ENCODE peak calls at places on chromosomes 2 and 18, in eight cellular contexts. D is WTC11, G is GM06990, F is AG04450, V is dorsolateral prefrontal cortex, Y is nephron progenitor cell, B is IMR-90, S is progenitor cell of endocrine pancreas. U is an unnamed sample.

GRCh38 chr2:164314148-164314547 is 307.1 kb downstream of the GRB14 start:
- DNase-seq in D (no peak), G (no peak), F (no peak), V (no peak), Y (no peak), B (no peak), S (no peak), U (no peak)

GRCh38 chr2:126644630-126645191 is 11.2 kb upstream of the GYPC start:
- DNase-seq in D (no peak), G (no peak), F (no peak), V (no peak), Y (no peak), B (no peak), S (no peak), U (no peak)

GRCh38 chr2:120910956-120911951 is 175.6 kb downstream of the GLI2 start:
- DNase-seq in D (peak; percentile 24), G (no peak), F (no peak), V (no peak), Y (no peak), B (peak; percentile 45), S (no peak), U (peak; percentile 30)

GRCh38 chr2:231452799-231453508 is 11.3 kb downstream of the NCL start:
- DNase-seq in D (no peak), G (no peak), F (no peak), V (no peak), Y (no peak), B (no peak), S (no peak), U (no peak)

GRCh38 chr2:107553534-107553933 is 273.2 kb upstream of the RGPD4 start:
- DNase-seq in D (no peak), G (no peak), F (no peak), V (no peak), Y (no peak), B (no peak), S (no peak), U (no peak)

GRCh38 chr2:101479328-101479727 is 4.4 kb upstream of the RFX8 start:
- DNase-seq in D (no peak), G (no peak), F (no peak), V (no peak), Y (no peak), B (peak; percentile 18), S (no peak), U (no peak)

GRCh38 chr2:170817247-170817998 is 736 bp downstream of the GAD1 start:
- DNase-seq in D (peak; percentile 46), G (peak; percentile 57), F (no peak), V (no peak), Y (peak; percentile 59), B (peak; percentile 5), S (no peak), U (peak; percentile 35)

GRCh38 chr2:28684142-28684858 is 67.3 kb upstream of the PPP1CB start:
- DNase-seq in D (no peak), G (no peak), F (no peak), V (no peak), Y (no peak), B (no peak), S (no peak), U (no peak)

GRCh38 chr18:49168970-49169619 is 218.3 kb upstream of the SMAD7 start:
- DNase-seq in D (no peak), G (peak; percentile 31), F (no peak), V (no peak), Y (no peak), B (no peak), S (no peak), U (peak; percentile 22)

GRCh38 chr18:25351773-25352628 is at the start of gene ZNF521:
- DNase-seq in D (peak; percentile 79), G (peak; percentile 73), F (peak; percentile 59), V (peak; percentile 82), Y (peak; percentile 89), B (peak; percentile 92), S (peak; percentile 69), U (peak; percentile 69)
- TF ChIP-seq CTCF in D (no peak), G (no peak), F (peak; percentile 49), V (no peak), Y (no peak), B (peak; percentile 49), S (peak; percentile 33), U (no peak)

GRCh38 chr18:62324917-62325805 is at the start of gene TNFRSF11A:
- DNase-seq in D (peak; percentile 75), G (peak; percentile 62), F (no peak), V (no peak), Y (peak; percentile 70), B (no peak), S (peak; percentile 51), U (peak; percentile 88)
- TF ChIP-seq CTCF in D (peak; percentile 43), G (peak; percentile 2), F (no peak), V (no peak), Y (peak; percentile 29), B (no peak), S (peak; percentile 62), U (peak; percentile 54)

DNA sequence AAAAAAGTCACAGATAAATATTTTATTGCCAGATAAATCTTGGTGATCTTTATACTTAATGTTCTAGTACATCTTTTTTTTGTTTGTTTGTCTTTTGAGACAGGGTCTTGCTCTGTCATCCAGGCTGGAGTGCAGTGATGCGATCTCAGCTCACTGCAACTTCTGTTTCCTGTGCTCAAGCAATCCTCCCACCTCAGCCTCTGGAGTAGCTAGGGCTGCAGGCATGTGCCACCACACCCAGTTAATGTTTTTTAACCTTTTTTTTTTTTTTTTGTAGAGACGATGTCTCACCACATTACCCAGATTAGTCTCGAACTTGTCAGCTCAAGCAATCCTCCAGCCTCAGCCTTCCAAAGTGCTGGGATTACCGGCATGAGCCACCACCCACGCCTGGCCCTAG is 9.1 kb upstream of the C1GALT1C1L start:
- DNase-seq in D (no peak), G (no peak), F (no peak), V (no peak), Y (no peak), B (no peak), S (no peak), U (no peak)
- TF ChIP-seq CTCF in D (no peak), G (no peak), F (no peak), V (no peak), Y (no peak), B (no peak), S (no peak), U (no peak)

GRCh38 chr2:40213071-40213470 is 238.8 kb downstream of the SLC8A1 start:
- DNase-seq in D (no peak), G (no peak), F (no peak), V (no peak), Y (no peak), B (peak; percentile 83), S (no peak), U (no peak)
- TF ChIP-seq CTCF in D (no peak), G (peak; percentile 42), F (peak; percentile 54), V (peak; percentile 21), Y (peak; percentile 22), B (peak; percentile 65), S (peak; percentile 15), U (peak; percentile 21)

DNA sequence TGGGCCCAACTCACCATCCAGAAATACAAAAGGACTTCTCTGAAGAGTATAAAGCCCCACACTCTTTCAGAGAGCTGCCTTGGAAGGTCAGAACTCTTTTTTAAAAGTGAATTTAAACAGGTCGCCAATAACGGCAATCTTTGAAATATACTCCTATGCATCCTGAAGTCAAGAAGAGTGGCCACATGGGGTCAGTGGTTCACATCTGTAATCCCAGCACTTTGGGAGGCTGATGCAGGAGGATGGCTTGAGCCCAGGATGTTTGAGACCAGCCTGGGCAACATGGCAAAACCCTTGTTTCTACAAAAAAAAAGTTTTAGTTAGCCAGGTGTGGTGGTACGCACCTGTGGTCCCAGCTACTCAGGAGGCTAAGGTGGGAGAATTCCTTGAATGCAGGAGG is 68.1 kb upstream of the FZD7 start:
- DNase-seq in D (no peak), G (no peak), F (no peak), V (no peak), Y (no peak), B (no peak), S (no peak), U (no peak)
- TF ChIP-seq CTCF in D (no peak), G (peak; percentile 23), F (no peak), V (no peak), Y (no peak), B (peak; percentile 4), S (no peak), U (no peak)

GRCh38 chr2:32902174-32902573 is 44.6 kb upstream of the LTBP1 start:
- DNase-seq in D (no peak), G (no peak), F (no peak), V (no peak), Y (no peak), B (no peak), S (no peak), U (no peak)
- TF ChIP-seq CTCF in D (no peak), G (no peak), F (no peak), V (no peak), Y (no peak), B (no peak), S (no peak), U (no peak)

DNA sequence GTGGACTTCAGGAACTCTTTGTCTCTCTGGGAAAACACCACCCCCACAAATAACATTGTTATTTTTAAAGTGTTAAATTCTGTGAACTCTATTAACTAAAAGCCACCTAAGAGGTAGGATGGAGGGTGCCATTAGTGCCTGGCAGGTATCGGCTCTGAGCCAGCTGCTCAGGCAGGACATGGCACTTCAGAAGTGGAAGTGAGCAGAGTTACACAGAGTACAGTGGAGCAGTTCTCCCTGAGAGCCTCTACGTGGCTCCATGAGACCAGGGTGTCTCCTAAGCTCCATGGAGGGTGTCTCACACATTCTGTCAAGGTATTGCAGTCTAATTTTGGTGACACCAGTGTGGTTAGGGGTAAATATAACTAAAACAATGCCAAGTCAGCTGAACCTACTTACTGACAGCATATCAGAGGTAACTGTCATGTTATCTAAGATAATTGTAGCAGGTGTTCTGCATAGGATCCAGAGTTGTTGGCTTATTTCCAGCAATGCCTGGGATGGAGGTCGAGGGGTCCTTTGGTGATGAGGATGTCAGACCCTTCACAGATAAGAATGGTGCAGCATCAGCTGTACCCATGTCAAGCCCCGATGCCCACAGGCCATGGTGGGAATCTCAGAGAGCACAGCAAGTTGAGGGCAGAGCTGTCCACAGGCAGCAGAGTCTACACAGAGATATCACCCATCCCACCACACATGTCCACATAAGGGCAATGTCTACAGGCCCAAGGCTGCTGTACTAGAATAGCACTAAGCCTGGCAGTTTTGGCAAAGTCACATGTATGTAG is 8.6 kb upstream of the MALL start:
- DNase-seq in D (no peak), G (no peak), F (no peak), V (no peak), Y (no peak), B (no peak), S (no peak), U (no peak)
- TF ChIP-seq CTCF in D (no peak), G (no peak), F (no peak), V (no peak), Y (no peak), B (no peak), S (no peak), U (no peak)